ENCODE peak calls at places on chromosomes 2 and 18, in nine cellular contexts. One of them, this sample, is unnamed.

GRCh38 chr2:160225722-160226121 is 25.6 kb upstream of the ITGB6 start:
- DNase-seq in mucosa of descending colon: no peak
- DNase-seq in stromal cell of bone marrow: no peak
- DNase-seq in Right ventricle myocardium superior: no peak
- DNase-seq in NCI-H1092: no peak
- DNase-seq in retina: peak; percentile 40
- DNase-seq in transverse colon: peak; percentile 27
- DNase-seq in stimulated activated CD8-positive, alpha-beta memory T cell treated with anti-CD3 and anti-CD28 coated beads, Interleukin-7, amount 100 ng/mL, for 24 hours: no peak
- DNase-seq in aorta: no peak
- DNase-seq in this sample: no peak

GRCh38 chr18:44128365-44128764 is 552.3 kb upstream of the SETBP1 start:
- DNase-seq in mucosa of descending colon: no peak
- DNase-seq in stromal cell of bone marrow: peak; percentile 36
- DNase-seq in Right ventricle myocardium superior: no peak
- DNase-seq in NCI-H1092: no peak
- DNase-seq in retina: no peak
- DNase-seq in transverse colon: no peak
- DNase-seq in stimulated activated CD8-positive, alpha-beta memory T cell treated with anti-CD3 and anti-CD28 coated beads, Interleukin-7, amount 100 ng/mL, for 24 hours: no peak
- DNase-seq in aorta: no peak
- DNase-seq in this sample: no peak

GRCh38 chr2:120669121-120669952 is 66.3 kb upstream of the GLI2 start:
- DNase-seq in mucosa of descending colon: no peak
- DNase-seq in stromal cell of bone marrow: no peak
- DNase-seq in Right ventricle myocardium superior: no peak
- DNase-seq in NCI-H1092: peak; percentile 7
- DNase-seq in retina: peak; percentile 59
- DNase-seq in transverse colon: no peak
- DNase-seq in stimulated activated CD8-positive, alpha-beta memory T cell treated with anti-CD3 and anti-CD28 coated beads, Interleukin-7, amount 100 ng/mL, for 24 hours: no peak
- DNase-seq in aorta: no peak
- DNase-seq in this sample: no peak

GRCh38 chr18:57831597-57832377 is 28.7 kb upstream of the ATP8B1 start:
- DNase-seq in mucosa of descending colon: no peak
- DNase-seq in stromal cell of bone marrow: no peak
- DNase-seq in Right ventricle myocardium superior: no peak
- DNase-seq in NCI-H1092: no peak
- DNase-seq in retina: no peak
- DNase-seq in transverse colon: no peak
- DNase-seq in stimulated activated CD8-positive, alpha-beta memory T cell treated with anti-CD3 and anti-CD28 coated beads, Interleukin-7, amount 100 ng/mL, for 24 hours: no peak
- DNase-seq in aorta: no peak
- DNase-seq in this sample: no peak

GRCh38 chr2:239392688-239393400 is 8.0 kb downstream of the HDAC4 start:
- DNase-seq in mucosa of descending colon: no peak
- DNase-seq in stromal cell of bone marrow: no peak
- DNase-seq in Right ventricle myocardium superior: peak; percentile 30
- DNase-seq in NCI-H1092: no peak
- DNase-seq in retina: peak; percentile 4
- DNase-seq in transverse colon: no peak
- DNase-seq in stimulated activated CD8-positive, alpha-beta memory T cell treated with anti-CD3 and anti-CD28 coated beads, Interleukin-7, amount 100 ng/mL, for 24 hours: no peak
- DNase-seq in aorta: peak; percentile 73
- DNase-seq in this sample: no peak

GRCh38 chr18:23703057-23703986 is 14.1 kb downstream of the LAMA3 start:
- DNase-seq in mucosa of descending colon: peak; percentile 57
- DNase-seq in stromal cell of bone marrow: peak; percentile 58
- DNase-seq in Right ventricle myocardium superior: no peak
- DNase-seq in NCI-H1092: no peak
- DNase-seq in retina: no peak
- DNase-seq in transverse colon: no peak
- DNase-seq in stimulated activated CD8-positive, alpha-beta memory T cell treated with anti-CD3 and anti-CD28 coated beads, Interleukin-7, amount 100 ng/mL, for 24 hours: no peak
- DNase-seq in aorta: no peak
- DNase-seq in this sample: no peak

GRCh38 chr2:29374823-29375222 is 259.6 kb downstream of the CLIP4 start:
- DNase-seq in mucosa of descending colon: no peak
- DNase-seq in stromal cell of bone marrow: no peak
- DNase-seq in Right ventricle myocardium superior: no peak
- DNase-seq in NCI-H1092: peak; percentile 9
- DNase-seq in retina: no peak
- DNase-seq in transverse colon: no peak
- DNase-seq in stimulated activated CD8-positive, alpha-beta memory T cell treated with anti-CD3 and anti-CD28 coated beads, Interleukin-7, amount 100 ng/mL, for 24 hours: no peak
- DNase-seq in aorta: no peak
- DNase-seq in this sample: no peak

GRCh38 chr2:120630031-120630701 is 105.5 kb upstream of the GLI2 start:
- DNase-seq in mucosa of descending colon: peak; percentile 10
- DNase-seq in stromal cell of bone marrow: no peak
- DNase-seq in Right ventricle myocardium superior: no peak
- DNase-seq in NCI-H1092: no peak
- DNase-seq in retina: no peak
- DNase-seq in transverse colon: no peak
- DNase-seq in stimulated activated CD8-positive, alpha-beta memory T cell treated with anti-CD3 and anti-CD28 coated beads, Interleukin-7, amount 100 ng/mL, for 24 hours: no peak
- DNase-seq in aorta: no peak
- DNase-seq in this sample: no peak

GRCh38 chr2:164599954-164600589 is 21.2 kb downstream of the GRB14 start:
- DNase-seq in mucosa of descending colon: peak; percentile 81
- DNase-seq in stromal cell of bone marrow: peak; percentile 69
- DNase-seq in Right ventricle myocardium superior: no peak
- DNase-seq in NCI-H1092: peak; percentile 49
- DNase-seq in retina: no peak
- DNase-seq in transverse colon: peak; percentile 20
- DNase-seq in stimulated activated CD8-positive, alpha-beta memory T cell treated with anti-CD3 and anti-CD28 coated beads, Interleukin-7, amount 100 ng/mL, for 24 hours: no peak
- DNase-seq in aorta: no peak
- DNase-seq in this sample: no peak

GRCh38 chr2:9758741-9759140 is 84.5 kb upstream of the TAF1B start:
- DNase-seq in mucosa of descending colon: no peak
- DNase-seq in stromal cell of bone marrow: no peak
- DNase-seq in Right ventricle myocardium superior: no peak
- DNase-seq in NCI-H1092: no peak
- DNase-seq in retina: no peak
- DNase-seq in transverse colon: no peak
- DNase-seq in stimulated activated CD8-positive, alpha-beta memory T cell treated with anti-CD3 and anti-CD28 coated beads, Interleukin-7, amount 100 ng/mL, for 24 hours: no peak
- DNase-seq in aorta: no peak
- DNase-seq in this sample: no peak

GRCh38 chr2:100248971-100249370 is 73.3 kb downstream of the LONRF2 start:
- DNase-seq in mucosa of descending colon: no peak
- DNase-seq in stromal cell of bone marrow: no peak
- DNase-seq in Right ventricle myocardium superior: no peak
- DNase-seq in NCI-H1092: no peak
- DNase-seq in retina: no peak
- DNase-seq in transverse colon: no peak
- DNase-seq in stimulated activated CD8-positive, alpha-beta memory T cell treated with anti-CD3 and anti-CD28 coated beads, Interleukin-7, amount 100 ng/mL, for 24 hours: no peak
- DNase-seq in aorta: no peak
- DNase-seq in this sample: no peak

GRCh38 chr2:169077674-169078240 is 8.4 kb downstream of the DHRS9 start:
- DNase-seq in mucosa of descending colon: no peak
- DNase-seq in stromal cell of bone marrow: no peak
- DNase-seq in Right ventricle myocardium superior: no peak
- DNase-seq in NCI-H1092: no peak
- DNase-seq in retina: peak; percentile 37
- DNase-seq in transverse colon: no peak
- DNase-seq in stimulated activated CD8-positive, alpha-beta memory T cell treated with anti-CD3 and anti-CD28 coated beads, Interleukin-7, amount 100 ng/mL, for 24 hours: no peak
- DNase-seq in aorta: no peak
- DNase-seq in this sample: no peak

GRCh38 chr2:195563857-195564512 is 93.0 kb upstream of the SLC39A10 start:
- DNase-seq in mucosa of descending colon: no peak
- DNase-seq in stromal cell of bone marrow: peak; percentile 69
- DNase-seq in Right ventricle myocardium superior: no peak
- DNase-seq in NCI-H1092: no peak
- DNase-seq in retina: no peak
- DNase-seq in transverse colon: no peak
- DNase-seq in stimulated activated CD8-positive, alpha-beta memory T cell treated with anti-CD3 and anti-CD28 coated beads, Interleukin-7, amount 100 ng/mL, for 24 hours: no peak
- DNase-seq in aorta: no peak
- DNase-seq in this sample: no peak

GRCh38 chr2:75007819-75008218 is 49.4 kb downstream of the POLE4 start:
- DNase-seq in mucosa of descending colon: no peak
- DNase-seq in stromal cell of bone marrow: no peak
- DNase-seq in Right ventricle myocardium superior: no peak
- DNase-seq in NCI-H1092: peak; percentile 49
- DNase-seq in retina: peak; percentile 52
- DNase-seq in transverse colon: no peak
- DNase-seq in stimulated activated CD8-positive, alpha-beta memory T cell treated with anti-CD3 and anti-CD28 coated beads, Interleukin-7, amount 100 ng/mL, for 24 hours: no peak
- DNase-seq in aorta: no peak
- DNase-seq in this sample: no peak

GRCh38 chr2:28583899-28584553 is 88.2 kb downstream of the PLB1 start:
- DNase-seq in mucosa of descending colon: peak; percentile 34
- DNase-seq in stromal cell of bone marrow: peak; percentile 94
- DNase-seq in Right ventricle myocardium superior: peak; percentile 79
- DNase-seq in NCI-H1092: no peak
- DNase-seq in retina: peak; percentile 57
- DNase-seq in transverse colon: peak; percentile 50
- DNase-seq in stimulated activated CD8-positive, alpha-beta memory T cell treated with anti-CD3 and anti-CD28 coated beads, Interleukin-7, amount 100 ng/mL, for 24 hours: peak; percentile 59
- DNase-seq in aorta: peak; percentile 91
- DNase-seq in this sample: peak; percentile 95

GRCh38 chr2:241399941-241400922 is 44.1 kb downstream of the FARP2 start:
- DNase-seq in mucosa of descending colon: peak; percentile 82
- DNase-seq in stromal cell of bone marrow: no peak
- DNase-seq in Right ventricle myocardium superior: no peak
- DNase-seq in NCI-H1092: no peak
- DNase-seq in retina: no peak
- DNase-seq in transverse colon: peak; percentile 69
- DNase-seq in stimulated activated CD8-positive, alpha-beta memory T cell treated with anti-CD3 and anti-CD28 coated beads, Interleukin-7, amount 100 ng/mL, for 24 hours: no peak
- DNase-seq in aorta: no peak
- DNase-seq in this sample: no peak

GRCh38 chr2:73033142-73033765 is 38.3 kb downstream of the SFXN5 start:
- DNase-seq in mucosa of descending colon: peak; percentile 53
- DNase-seq in stromal cell of bone marrow: no peak
- DNase-seq in Right ventricle myocardium superior: no peak
- DNase-seq in NCI-H1092: no peak
- DNase-seq in retina: no peak
- DNase-seq in transverse colon: peak; percentile 44
- DNase-seq in stimulated activated CD8-positive, alpha-beta memory T cell treated with anti-CD3 and anti-CD28 coated beads, Interleukin-7, amount 100 ng/mL, for 24 hours: no peak
- DNase-seq in aorta: no peak
- DNase-seq in this sample: no peak

GRCh38 chr18:58288922-58289797 is 245.1 kb downstream of the NEDD4L start:
- DNase-seq in mucosa of descending colon: no peak
- DNase-seq in stromal cell of bone marrow: no peak
- DNase-seq in Right ventricle myocardium superior: no peak
- DNase-seq in NCI-H1092: no peak
- DNase-seq in retina: no peak
- DNase-seq in transverse colon: no peak
- DNase-seq in stimulated activated CD8-positive, alpha-beta memory T cell treated with anti-CD3 and anti-CD28 coated beads, Interleukin-7, amount 100 ng/mL, for 24 hours: no peak
- DNase-seq in aorta: no peak
- DNase-seq in this sample: no peak

This sample was measured in CD14-positive monocyte.